ENCODE peak calls at places on chromosomes 4 and X, in four cellular contexts. One of them, this sample, is unnamed.
A peak's percentile ranks its signal among the peaks of the same experiment; 100 is the strongest.

GRCh38 chr4:41537267-41537890 is 578 bp upstream of the LIMCH1 start:
- DNase-seq in GM12878: no peak
- DNase-seq in K562: no peak
- DNase-seq in H1: no peak
- DNase-seq in this sample: no peak

GRCh38 chrX:39504850-39505259 is 592.9 kb downstream of the BCOR start:
- DNase-seq in GM12878: no peak
- DNase-seq in K562: no peak
- DNase-seq in H1: no peak
- DNase-seq in this sample: no peak

GRCh38 chr4:82797591-82798081 is 960 bp downstream of the SCD5 start:
- DNase-seq in GM12878: no peak
- DNase-seq in K562: no peak
- DNase-seq in H1: no peak
- DNase-seq in this sample: peak; percentile 34

GRCh38 chrX:14497184-14497666 is 32.1 kb upstream of the GLRA2 start:
- DNase-seq in GM12878: peak; percentile 12
- DNase-seq in K562: no peak
- DNase-seq in H1: no peak
- DNase-seq in this sample: peak; percentile 4

GRCh38 chr4:159292137-159292896 is 189.4 kb downstream of the RAPGEF2 start:
- DNase-seq in GM12878: no peak
- DNase-seq in K562: no peak
- DNase-seq in H1: no peak
- DNase-seq in this sample: no peak

GRCh38 chr4:12707381-12708175 is 776.6 kb downstream of the RAB28 start:
- DNase-seq in GM12878: no peak
- DNase-seq in K562: no peak
- DNase-seq in H1: no peak
- DNase-seq in this sample: no peak

GRCh38 chr4:38639245-38639644 is 24.8 kb upstream of the KLF3 start:
- DNase-seq in GM12878: no peak
- DNase-seq in K562: no peak
- DNase-seq in H1: no peak
- DNase-seq in this sample: no peak

GRCh38 chr4:47852121-47852520 is 14.3 kb upstream of the CORIN start:
- DNase-seq in GM12878: no peak
- DNase-seq in K562: no peak
- DNase-seq in H1: no peak
- DNase-seq in this sample: peak; percentile 92

GRCh38 chr4:40719008-40719623 is 30.6 kb upstream of the NSUN7 start:
- DNase-seq in GM12878: peak; percentile 71
- DNase-seq in K562: no peak
- DNase-seq in H1: no peak
- DNase-seq in this sample: peak; percentile 64

GRCh38 chrX:16113978-16114554 is 9.3 kb upstream of the GRPR start:
- DNase-seq in GM12878: no peak
- DNase-seq in K562: no peak
- DNase-seq in H1: no peak
- DNase-seq in this sample: no peak

GRCh38 chrX:44314259-44314734 is 29.2 kb downstream of the EFHC2 start:
- DNase-seq in GM12878: no peak
- DNase-seq in K562: peak; percentile 89
- DNase-seq in H1: no peak
- DNase-seq in this sample: peak; percentile 35

GRCh38 chr4:72063726-72064125 is 31.9 kb downstream of the NPFFR2 start:
- DNase-seq in GM12878: no peak
- DNase-seq in K562: no peak
- DNase-seq in H1: no peak
- DNase-seq in this sample: no peak

GRCh38 chrX:38220936-38221386 is 290 bp upstream of the SRPX start:
- DNase-seq in GM12878: no peak
- DNase-seq in K562: no peak
- DNase-seq in H1: no peak
- DNase-seq in this sample: peak; percentile 25

GRCh38 chr4:119070301-119070700 is 65.3 kb upstream of the MYOZ2 start:
- DNase-seq in GM12878: no peak
- DNase-seq in K562: no peak
- DNase-seq in H1: no peak
- DNase-seq in this sample: no peak

GRCh38 chrX:118418811-118419251 is 72.9 kb downstream of the WDR44 start:
- DNase-seq in GM12878: no peak
- DNase-seq in K562: no peak
- DNase-seq in H1: peak; percentile 1
- DNase-seq in this sample: no peak

DNA sequence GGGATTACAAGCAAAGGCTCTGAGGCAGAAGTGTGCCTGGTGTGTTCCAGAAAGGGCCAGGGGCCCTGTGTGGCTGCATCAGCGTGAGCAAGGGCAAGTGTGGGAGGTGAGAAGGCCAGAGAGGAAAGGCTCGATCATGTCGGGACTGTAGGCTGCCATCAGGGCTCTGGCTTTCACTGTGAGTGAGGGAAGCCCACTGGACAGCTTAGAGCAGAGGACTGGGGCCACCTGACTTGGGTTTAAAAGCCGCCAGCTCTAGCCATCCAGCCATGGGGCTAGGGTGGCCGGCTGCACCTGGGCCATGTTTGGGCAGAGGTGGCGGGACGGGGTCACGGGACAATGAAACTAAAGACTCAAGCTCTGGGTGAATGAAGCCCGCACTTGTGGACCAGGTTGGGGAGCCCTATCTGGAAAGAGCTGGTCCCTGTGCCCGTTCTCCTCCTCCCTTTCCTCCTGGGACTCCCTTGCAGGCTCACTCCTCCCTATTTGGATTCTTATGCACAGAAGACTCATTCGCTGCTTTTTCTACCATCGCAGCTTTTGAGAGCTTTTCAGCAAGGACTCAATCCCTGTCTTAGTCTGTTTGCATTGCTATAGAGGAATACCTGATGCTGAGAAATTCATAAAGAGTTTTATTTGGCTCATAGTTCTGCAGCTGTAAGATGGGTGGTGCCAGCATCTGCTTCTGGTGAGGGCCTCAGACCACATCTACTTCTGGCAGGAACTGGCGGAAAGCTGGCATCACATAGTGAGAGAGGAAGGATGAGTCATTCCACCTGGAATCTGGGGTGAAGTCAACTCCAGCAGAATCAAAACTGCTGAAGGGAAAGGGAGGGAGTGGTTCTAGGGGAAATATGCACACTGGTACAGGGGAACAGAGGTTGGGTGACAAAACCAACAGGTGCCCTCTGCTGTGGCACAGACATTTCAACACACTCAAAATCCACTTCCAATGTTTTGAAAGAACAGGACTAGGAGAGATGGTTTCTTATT is 15.3 kb downstream of the CTAG1B start:
- DNase-seq in GM12878: no peak
- DNase-seq in K562: no peak
- DNase-seq in H1: no peak
- DNase-seq in this sample: peak; percentile 57
- TF ChIP-seq CHD1 in GM12878: no peak
- TF ChIP-seq CHD1 in K562: no peak
- TF ChIP-seq CHD1 in H1: no peak
- TF ChIP-seq CHD1 in this sample: no peak

GRCh38 chr4:146299605-146300004 is 85.3 kb downstream of the REELD1 start:
- DNase-seq in GM12878: no peak
- DNase-seq in K562: no peak
- DNase-seq in H1: no peak
- DNase-seq in this sample: no peak
- TF ChIP-seq CHD1 in GM12878: no peak
- TF ChIP-seq CHD1 in K562: no peak
- TF ChIP-seq CHD1 in H1: no peak
- TF ChIP-seq CHD1 in this sample: no peak

DNA sequence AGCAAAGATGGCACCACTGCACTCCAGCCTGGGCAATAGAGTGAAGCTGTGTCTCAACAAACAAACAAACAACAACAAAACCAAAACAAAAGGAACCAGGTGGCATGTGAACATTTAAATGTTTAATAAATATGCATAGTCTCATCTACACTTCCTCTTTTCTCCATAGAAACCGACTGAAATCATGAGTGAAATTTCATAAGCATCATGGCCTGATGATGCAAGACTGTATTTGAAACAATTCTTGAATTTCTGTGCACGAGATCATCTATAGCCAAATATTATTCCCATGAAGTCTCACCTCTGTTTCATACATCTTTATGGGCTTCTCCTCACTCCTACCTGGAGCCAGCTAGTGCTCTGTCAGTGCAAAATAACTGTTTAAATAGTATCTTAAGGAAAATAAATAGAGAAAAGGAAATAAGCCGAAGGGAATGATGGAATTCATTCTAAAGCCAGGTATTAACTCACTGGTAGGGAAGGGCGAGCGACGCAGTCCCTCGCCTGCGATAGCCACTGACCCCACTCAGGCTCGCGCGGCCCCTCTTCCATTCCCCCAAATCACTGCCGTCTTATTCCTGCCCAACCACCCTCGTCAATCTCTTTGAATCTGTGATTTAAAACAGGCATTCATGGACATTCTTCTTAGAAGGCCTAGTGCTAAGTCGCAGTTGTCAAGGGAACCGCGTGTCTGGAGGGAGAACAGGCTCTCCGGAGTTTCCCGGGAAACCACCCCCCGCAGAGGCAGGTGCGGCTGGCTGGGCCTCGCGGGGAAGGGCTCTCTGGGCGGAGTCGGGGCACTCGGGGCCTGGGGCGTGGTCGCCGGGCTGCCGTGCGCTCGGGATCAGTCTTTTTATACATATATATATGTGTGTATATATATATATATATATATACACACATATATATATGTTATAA is 52.4 kb upstream of the TRIM2 start:
- DNase-seq in GM12878: no peak
- DNase-seq in K562: peak; percentile 48
- DNase-seq in H1: no peak
- DNase-seq in this sample: peak; percentile 28
- TF ChIP-seq CHD1 in GM12878: no peak
- TF ChIP-seq CHD1 in K562: no peak
- TF ChIP-seq CHD1 in H1: no peak
- TF ChIP-seq CHD1 in this sample: no peak

DNA sequence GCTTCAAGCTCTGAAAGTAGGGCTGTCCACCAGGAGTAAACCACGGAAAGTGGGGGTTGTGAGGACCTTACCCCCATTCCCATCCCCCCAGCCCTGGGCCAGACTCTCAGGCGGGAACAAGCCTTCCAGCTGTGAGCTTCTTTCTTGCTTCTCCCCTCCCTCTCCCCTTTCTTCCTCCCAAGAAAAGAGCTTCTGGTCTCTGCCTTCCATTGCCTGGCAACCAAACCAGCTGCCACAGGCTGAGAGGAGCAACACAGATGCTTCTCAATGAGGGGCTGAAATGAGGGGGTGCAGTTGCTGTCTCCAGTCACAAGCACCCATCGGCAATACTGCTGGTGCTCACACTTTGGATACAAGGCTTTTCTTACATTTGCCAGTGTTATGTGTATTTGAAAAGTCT is 72.5 kb downstream of the SLC16A2 start:
- DNase-seq in GM12878: no peak
- DNase-seq in K562: no peak
- DNase-seq in H1: no peak
- DNase-seq in this sample: no peak
- TF ChIP-seq CHD1 in GM12878: no peak
- TF ChIP-seq CHD1 in K562: no peak
- TF ChIP-seq CHD1 in H1: no peak
- TF ChIP-seq CHD1 in this sample: no peak

GRCh38 chr4:8912089-8912455 is 40.4 kb upstream of the HMX1 start:
- DNase-seq in GM12878: no peak
- DNase-seq in K562: no peak
- DNase-seq in H1: no peak
- DNase-seq in this sample: no peak

GRCh38 chr4:8914461-8915171 is 43.0 kb upstream of the HMX1 start:
- DNase-seq in GM12878: no peak
- DNase-seq in K562: no peak
- DNase-seq in H1: no peak
- DNase-seq in this sample: no peak

GRCh38 chr4:8912506-8912905 is 40.9 kb upstream of the HMX1 start:
- DNase-seq in GM12878: no peak
- DNase-seq in K562: no peak
- DNase-seq in H1: no peak
- DNase-seq in this sample: no peak

GRCh38 chr4:8913858-8914460 is 42.3 kb upstream of the HMX1 start:
- DNase-seq in GM12878: no peak
- DNase-seq in K562: no peak
- DNase-seq in H1: no peak
- DNase-seq in this sample: no peak

DNA sequence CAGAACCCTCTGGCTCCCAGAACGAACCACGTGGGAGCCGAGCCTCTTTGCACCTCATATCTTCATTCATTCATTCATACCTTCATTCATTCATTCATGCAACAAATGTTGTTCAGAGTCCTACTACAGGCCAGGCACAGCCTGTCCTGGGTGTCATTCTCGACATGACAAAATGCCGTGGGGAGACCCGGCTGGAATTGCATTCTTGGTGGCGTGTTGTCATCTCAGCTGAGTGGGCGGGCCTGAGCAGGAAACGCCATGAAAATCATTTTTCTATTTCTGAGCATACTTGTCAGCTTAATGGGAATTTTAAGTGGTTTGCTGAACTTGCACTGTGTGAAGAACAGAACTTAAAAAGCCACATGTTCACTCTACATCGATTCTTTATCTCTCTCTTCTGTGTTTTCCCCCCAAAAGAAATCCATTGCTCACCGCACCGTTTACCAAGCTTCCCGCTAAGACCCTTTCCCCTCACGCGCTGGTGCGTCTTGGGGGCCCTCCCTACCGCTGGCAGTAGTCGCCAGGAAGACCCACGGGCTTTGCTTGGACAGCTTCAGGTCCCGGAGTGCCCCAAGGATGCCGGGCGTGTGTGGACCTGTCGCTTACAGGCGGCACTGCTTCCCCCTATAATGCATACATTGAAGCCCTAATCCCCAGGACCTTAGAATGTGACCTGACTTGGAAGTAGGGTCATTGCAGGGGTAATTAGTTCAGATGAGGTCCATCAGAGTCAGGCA is 41.6 kb upstream of the HMX1 start:
- DNase-seq in GM12878: no peak
- DNase-seq in K562: no peak
- DNase-seq in H1: no peak
- DNase-seq in this sample: no peak
- TF ChIP-seq CHD1 in GM12878: no peak
- TF ChIP-seq CHD1 in K562: no peak
- TF ChIP-seq CHD1 in H1: no peak
- TF ChIP-seq CHD1 in this sample: no peak

DNA sequence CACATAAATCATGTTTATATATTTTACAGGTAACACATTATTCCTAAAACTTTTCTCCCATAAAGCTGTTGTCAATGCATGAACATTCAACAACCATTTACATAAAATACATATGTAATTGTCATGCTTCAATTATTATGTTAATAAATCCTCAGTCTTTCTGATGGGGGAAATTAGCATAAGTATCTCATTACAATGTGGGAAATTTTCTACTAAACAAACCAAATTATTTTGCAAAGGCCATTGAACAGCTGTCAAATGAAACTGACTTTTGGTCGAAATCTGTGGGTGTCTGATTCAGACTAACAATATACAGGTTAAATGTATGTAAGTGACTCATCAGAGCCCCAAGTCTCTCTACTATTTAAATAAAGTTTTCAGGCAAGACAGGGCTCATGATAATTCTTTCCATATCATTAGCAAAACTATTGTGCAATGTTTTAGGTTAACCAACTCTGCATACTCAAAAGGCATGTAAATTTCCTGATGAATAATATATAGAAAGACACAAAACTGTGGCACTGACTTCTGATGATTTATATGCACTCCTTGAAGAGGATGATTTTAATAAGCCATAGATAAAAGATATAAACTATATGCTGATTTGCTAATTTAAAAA is 795.3 kb upstream of the AADAT start:
- DNase-seq in GM12878: no peak
- DNase-seq in K562: no peak
- DNase-seq in H1: no peak
- DNase-seq in this sample: no peak
- TF ChIP-seq CHD1 in GM12878: no peak
- TF ChIP-seq CHD1 in K562: no peak
- TF ChIP-seq CHD1 in H1: no peak
- TF ChIP-seq CHD1 in this sample: no peak

GRCh38 chrX:152819271-152819670 is 11.3 kb downstream of the CETN2 start:
- DNase-seq in GM12878: no peak
- DNase-seq in K562: no peak
- DNase-seq in H1: no peak
- DNase-seq in this sample: peak; percentile 31
- TF ChIP-seq CHD1 in GM12878: no peak
- TF ChIP-seq CHD1 in K562: no peak
- TF ChIP-seq CHD1 in H1: no peak
- TF ChIP-seq CHD1 in this sample: no peak

This sample was measured in IMR-90.